ENCODE peak calls at places on chromosome 2, in four cellular contexts. R is C1 segment of cervical spinal cord; B is upper lobe of right lung; M is stimulated activated naive CD8-positive, alpha-beta T cell treated with anti-CD3 and anti-CD28 coated beads, Interleukin-15, amount 100 ng/mL, for 72 hours. K is an unnamed sample.

GRCh38 chr2:144459937-144460336 is 60.0 kb downstream of the ZEB2 start:
- DNase-seq in M (no peak), B (no peak), R (no peak), K (no peak)

GRCh38 chr2:43139996-43140621 is 86.3 kb downstream of the ZFP36L2 start:
- DNase-seq in M (peak; percentile 58), B (peak; percentile 67), R (no peak), K (no peak)

GRCh38 chr2:56015631-56016251 is 92.2 kb upstream of the EFEMP1 start:
- DNase-seq in R (no peak), M (no peak), B (no peak), K (no peak)

GRCh38 chr2:25078171-25079049 is 36.5 kb downstream of the EFR3B start:
- DNase-seq in B (no peak), M (no peak), R (no peak), K (no peak)

GRCh38 chr2:134897932-134898331 is 20.7 kb upstream of the CCNT2 start:
- DNase-seq in B (no peak), M (no peak), R (no peak), K (no peak)

GRCh38 chr2:75173746-75174145 is 25.6 kb downstream of the TACR1 start:
- DNase-seq in M (no peak), R (no peak), B (no peak), K (no peak)

GRCh38 chr2:68715353-68716041 is 19.1 kb upstream of the ARHGAP25 start:
- DNase-seq in R (no peak), B (peak; percentile 71), M (peak; percentile 47), K (no peak)

GRCh38 chr2:216107760-216108159 is 1.4 kb upstream of the XRCC5 start:
- DNase-seq in B (no peak), M (no peak), R (no peak), K (no peak)

GRCh38 chr2:96144481-96145027 is 686 bp downstream of the DUSP2 start:
- DNase-seq in M (no peak), B (no peak), R (no peak), K (no peak)

GRCh38 chr2:154240316-154240715 is 368.6 kb downstream of the GALNT13 start:
- DNase-seq in B (no peak), M (no peak), R (no peak), K (no peak)

GRCh38 chr2:205352593-205352992 is 329.7 kb upstream of the NRP2 start:
- DNase-seq in R (no peak), M (no peak), B (no peak), K (no peak)

GRCh38 chr2:165725421-165725820 is 68.6 kb downstream of the GALNT3 start:
- DNase-seq in B (no peak), R (no peak), M (no peak), K (no peak)

GRCh38 chr2:222877556-222878278 is 16.9 kb downstream of the ACSL3 start:
- DNase-seq in B (no peak), M (no peak), R (no peak), K (no peak)

GRCh38 chr2:15684161-15685042 is 92.7 kb downstream of the DDX1 start:
- DNase-seq in M (no peak), B (no peak), R (no peak), K (no peak)

GRCh38 chr2:194328456-194328855 is 1328.6 kb upstream of the SLC39A10 start:
- DNase-seq in B (peak; percentile 52), M (no peak), R (no peak), K (no peak)

GRCh38 chr2:43890855-43891254 is 52.1 kb downstream of the ABCG8 start:
- DNase-seq in R (no peak), B (no peak), M (no peak), K (no peak)

GRCh38 chr2:37325625-37326071 is 1.0 kb upstream of the PRKD3 start:
- DNase-seq in M (no peak), R (no peak), B (peak; percentile 60), K (no peak)

GRCh38 chr2:99806758-99807157 is 316.9 kb upstream of the REV1 start:
- DNase-seq in M (no peak), R (no peak), B (no peak), K (no peak)

GRCh38 chr2:155815851-155816250 is 516.7 kb downstream of the NR4A2 start:
- DNase-seq in R (no peak), B (no peak), M (no peak), K (no peak)

GRCh38 chr2:176177580-176178270 is 10.7 kb upstream of the HOXD1 start:
- DNase-seq in B (no peak), R (no peak), M (no peak), K (no peak)

GRCh38 chr2:50851891-50852290 is 180.0 kb downstream of the NRXN1 start:
- DNase-seq in R (no peak), B (no peak), M (no peak), K (no peak)

GRCh38 chr2:230903251-230904150 is 21.5 kb downstream of the GPR55 start:
- DNase-seq in B (peak; percentile 29), M (no peak), R (no peak), K (no peak)

GRCh38 chr2:172350844-172351480 is 76.4 kb upstream of the ITGA6 start:
- DNase-seq in M (no peak), B (peak; percentile 73), R (no peak), K (peak; percentile 18)

GRCh38 chr2:205280630-205281225 is 401.6 kb upstream of the NRP2 start:
- DNase-seq in B (no peak), M (no peak), R (no peak), K (no peak)

GRCh38 chr2:164917296-164917903 is 37.9 kb downstream of the SLC38A11 start:
- DNase-seq in R (no peak), M (no peak), B (no peak), K (no peak)

GRCh38 chr2:151097930-151098329 is 163.7 kb downstream of the RBM43 start:
- DNase-seq in R (no peak), B (no peak), M (no peak), K (no peak)

GRCh38 chr2:238507836-238508235 is 81.1 kb downstream of the ASB1 start:
- DNase-seq in M (no peak), R (no peak), B (peak; percentile 59), K (no peak)

GRCh38 chr2:8543412-8544167 is 138.3 kb upstream of the ID2 start:
- DNase-seq in B (peak; percentile 85), M (peak; percentile 93), R (no peak), K (no peak)

GRCh38 chr2:105840933-105841332 is 96.2 kb downstream of the NCK2 start:
- DNase-seq in M (no peak), R (no peak), B (no peak), K (no peak)

GRCh38 chr2:207813942-207814341 is 44.2 kb upstream of the FZD5 start:
- DNase-seq in R (no peak), M (no peak), B (no peak), K (no peak)

GRCh38 chr2:8553643-8554042 is 128.2 kb upstream of the ID2 start:
- DNase-seq in B (no peak), R (no peak), M (no peak), K (no peak)

GRCh38 chr2:1791670-1792069 is 47.4 kb upstream of the PXDN start:
- DNase-seq in B (no peak), M (no peak), R (no peak), K (no peak)

GRCh38 chr2:120729410-120730052 is 6.1 kb upstream of the GLI2 start:
- DNase-seq in M (no peak), R (no peak), B (no peak), K (no peak)

GRCh38 chr2:120798569-120799215 is 63.0 kb downstream of the GLI2 start:
- DNase-seq in M (no peak), B (no peak), R (no peak), K (no peak)

GRCh38 chr2:101826716-101827115 is 129.2 kb downstream of the MAP4K4 start:
- DNase-seq in M (no peak), R (no peak), B (no peak), K (no peak)

GRCh38 chr2:105409717-105410116 is 10.9 kb upstream of the FHL2 start:
- DNase-seq in B (no peak), M (no peak), R (no peak), K (peak; percentile 81)

GRCh38 chr2:109204412-109204811 is 75.4 kb downstream of the SH3RF3 start:
- DNase-seq in R (no peak), B (no peak), M (no peak), K (no peak)

GRCh38 chr2:187982668-187983067 is 309.0 kb upstream of the GULP1 start:
- DNase-seq in M (no peak), B (no peak), R (no peak), K (no peak)

GRCh38 chr2:149224458-149224857 is 105.9 kb upstream of the LYPD6 start:
- DNase-seq in B (no peak), M (no peak), R (no peak), K (no peak)